ENCODE peak calls at places on chromosomes 12 and 14, in nine cellular contexts. G, N, E, A, D, U, M, B and T are unnamed samples.

GRCh38 chr12:123270380-123271181 is 1.1 kb downstream of the CDK2AP1 start:
- DNase-seq in G (peak), N (no peak), E (no peak), A (peak), D (no peak), U (peak), M (no peak), B (peak), T (no peak)

GRCh38 chr14:26402126-26402525 is 195.7 kb downstream of the NOVA1 start:
- DNase-seq in G (no peak), N (no peak), E (no peak), A (no peak), D (no peak), U (no peak), M (no peak), B (no peak), T (no peak)

GRCh38 chr14:20630340-20631022 is 11.0 kb downstream of the OR6S1 start:
- DNase-seq in G (no peak), N (peak), E (peak), A (peak), D (peak), U (peak), M (no peak), B (peak), T (peak)

GRCh38 chr12:30959110-30959710 is 32.7 kb downstream of the TSPAN11 start:
- DNase-seq in G (no peak), N (no peak), E (no peak), A (no peak), D (no peak), U (no peak), M (no peak), B (no peak), T (no peak)

GRCh38 chr14:97517566-97518234 is 720.5 kb downstream of the VRK1 start:
- DNase-seq in G (no peak), N (no peak), E (no peak), A (no peak), D (no peak), U (no peak), M (no peak), B (no peak), T (no peak)

GRCh38 chr14:63717704-63718103 is 10.2 kb downstream of the SGPP1 start:
- DNase-seq in G (no peak), N (peak), E (peak), A (no peak), D (peak), U (peak), M (no peak), B (peak), T (peak)

GRCh38 chr12:104573-105081 is 38.1 kb downstream of the IQSEC3 start:
- DNase-seq in G (no peak), N (no peak), E (no peak), A (no peak), D (no peak), U (no peak), M (no peak), B (no peak), T (no peak)

GRCh38 chr14:99996951-99997571 is 68.2 kb upstream of the EVL start:
- DNase-seq in G (no peak), N (no peak), E (no peak), A (no peak), D (peak), U (no peak), M (no peak), B (no peak), T (no peak)

GRCh38 chr14:89304972-89305703 is 111.9 kb downstream of the FOXN3 start:
- DNase-seq in G (no peak), N (no peak), E (peak), A (peak), D (peak), U (peak), M (no peak), B (peak), T (peak)

GRCh38 chr14:94122438-94122837 is 7.0 kb downstream of the IFI27L2 start:
- DNase-seq in G (no peak), N (no peak), E (no peak), A (no peak), D (no peak), U (no peak), M (no peak), B (no peak), T (no peak)

GRCh38 chr12:45401008-45401407 is 185.1 kb downstream of the ANO6 start:
- DNase-seq in G (no peak), N (no peak), E (no peak), A (no peak), D (no peak), U (no peak), M (no peak), B (no peak), T (no peak)

GRCh38 chr14:89625208-89625987 is 208.4 kb upstream of the FOXN3 start:
- DNase-seq in G (no peak), N (no peak), E (no peak), A (no peak), D (no peak), U (peak), M (no peak), B (peak), T (no peak)

GRCh38 chr14:33938131-33938949 is 12.5 kb downstream of the EGLN3 start:
- DNase-seq in G (peak), N (peak), E (no peak), A (no peak), D (peak), U (peak), M (no peak), B (peak), T (peak)

GRCh38 chr14:56195727-56196126 is 77.5 kb downstream of the PELI2 start:
- DNase-seq in G (no peak), N (no peak), E (peak), A (no peak), D (peak), U (no peak), M (no peak), B (no peak), T (peak)

GRCh38 chr12:117507547-117507946 is 146.1 kb upstream of the NOS1 start:
- DNase-seq in G (no peak), N (no peak), E (no peak), A (no peak), D (peak), U (no peak), M (no peak), B (no peak), T (no peak)

GRCh38 chr12:122028601-122029560 is 7.2 kb downstream of the BCL7A start:
- DNase-seq in G (no peak), N (no peak), E (no peak), A (no peak), D (no peak), U (no peak), M (no peak), B (no peak), T (no peak)

GRCh38 chr12:69331846-69332684 is 16.1 kb upstream of the LYZ start:
- DNase-seq in G (no peak), N (no peak), E (no peak), A (no peak), D (no peak), U (no peak), M (no peak), B (no peak), T (no peak)
- H3K4me3 ChIP-seq in G (peak), N (no peak), E (no peak), A (no peak), D (no peak), U (no peak), M (peak), B (no peak), T (no peak)

DNA sequence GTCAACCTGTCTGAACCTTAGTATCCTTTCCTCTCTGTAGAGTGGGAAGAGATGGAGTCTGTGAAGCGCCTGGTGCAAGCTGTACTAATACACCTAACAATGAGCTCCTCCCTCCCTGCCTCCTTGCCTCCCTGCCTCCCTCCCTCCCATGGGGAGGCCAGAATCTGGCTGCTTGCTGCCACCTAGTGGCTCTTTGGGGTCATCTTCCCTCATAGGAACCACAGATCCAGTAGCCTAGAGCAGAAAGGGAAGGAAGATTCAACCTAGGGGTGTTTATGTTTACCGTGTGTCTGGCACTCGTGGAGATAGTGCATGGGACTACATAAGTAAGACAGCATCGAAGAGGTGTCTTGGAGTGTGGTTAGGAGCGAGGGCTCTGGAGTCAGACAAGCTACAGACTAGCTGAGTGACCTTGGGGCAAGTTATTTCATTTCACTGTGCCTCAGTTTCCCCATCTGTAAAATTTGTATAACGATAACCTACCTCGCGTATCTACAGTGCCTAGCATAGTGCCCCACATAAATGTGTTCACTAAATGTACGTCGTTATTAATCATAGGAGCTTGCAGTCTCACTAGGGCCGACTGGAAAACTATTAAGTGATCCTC is 35.5 kb upstream of the TSPAN9 start:
- DNase-seq in G (peak), N (peak), E (peak), A (peak), D (peak), U (peak), M (no peak), B (peak), T (peak)
- TF ChIP-seq CTCF in G (peak), N (peak), E (peak), A (peak), D (peak), U (peak), M (peak), B (peak), T (peak)

DNA sequence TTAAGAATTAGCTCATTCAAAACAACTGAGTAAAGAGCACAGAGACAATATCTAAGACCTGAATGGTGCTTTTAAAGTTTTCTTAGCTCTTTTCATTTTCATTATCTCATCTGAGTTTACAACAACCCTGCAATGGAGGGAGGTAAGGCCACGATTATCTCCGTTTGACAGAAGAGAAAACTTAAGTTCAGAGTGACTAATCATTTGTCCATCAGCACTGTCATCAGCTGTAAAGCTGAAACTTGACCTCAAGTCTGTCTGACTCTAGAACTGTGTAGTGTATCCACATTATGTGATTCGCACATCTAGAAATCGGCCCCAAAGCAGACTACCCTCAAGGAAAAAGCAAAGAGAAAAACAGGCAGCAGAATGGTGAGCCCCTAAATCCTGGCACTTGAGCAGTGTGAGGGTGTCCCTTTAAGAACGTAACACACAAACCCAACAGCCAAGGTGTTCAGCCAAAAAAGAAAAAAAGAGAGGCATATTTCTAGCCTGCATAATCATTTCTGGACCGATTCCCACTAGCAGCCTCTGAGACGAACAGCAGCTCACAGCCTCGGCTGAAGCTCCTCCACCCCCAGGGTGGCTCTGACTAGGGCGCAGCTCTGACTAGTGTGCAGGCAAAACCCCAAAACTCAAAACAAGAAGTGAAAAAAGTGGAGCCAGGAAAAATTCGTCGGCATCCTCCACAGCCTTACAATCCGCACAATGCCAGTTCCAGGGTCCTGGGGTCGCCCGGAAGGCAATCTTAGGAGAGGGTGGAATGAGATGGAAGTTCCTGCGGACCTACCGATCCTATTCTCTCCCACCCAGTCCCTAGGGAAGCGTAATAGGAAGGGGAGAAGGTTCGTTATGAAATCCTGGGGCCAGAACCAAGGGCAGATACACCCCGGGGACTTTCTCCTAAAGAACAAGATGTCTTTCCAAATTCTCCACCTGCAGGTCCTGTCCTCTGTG is 1.5 kb downstream of the STXBP6 start:
- DNase-seq in G (no peak), N (no peak), E (no peak), A (no peak), D (peak), U (peak), M (no peak), B (peak), T (peak)
- H3K4me3 ChIP-seq in G (peak), N (no peak), E (no peak), A (no peak), D (no peak), U (peak), M (peak), B (peak), T (peak)

GRCh38 chr12:4307593-4308333 is 13.2 kb upstream of the TIGAR start:
- DNase-seq in G (peak), N (peak), E (no peak), A (peak), D (peak), U (peak), M (no peak), B (peak), T (peak)
- TF ChIP-seq CTCF in G (peak), N (peak), E (peak), A (peak), D (peak), U (peak), M (peak), B (peak), T (peak)

GRCh38 chr12:50241178-50241577 is 42.1 kb downstream of the LIMA1 start:
- DNase-seq in G (no peak), N (no peak), E (no peak), A (no peak), D (peak), U (no peak), M (no peak), B (no peak), T (no peak)

GRCh38 chr12:50243507-50243906 is 39.8 kb downstream of the LIMA1 start:
- DNase-seq in G (no peak), N (no peak), E (no peak), A (no peak), D (no peak), U (no peak), M (no peak), B (no peak), T (no peak)

GRCh38 chr12:50240792-50241114 is 42.6 kb downstream of the LIMA1 start:
- DNase-seq in G (no peak), N (no peak), E (no peak), A (no peak), D (no peak), U (peak), M (no peak), B (peak), T (no peak)

GRCh38 chr12:50240096-50240791 is 43.1 kb downstream of the LIMA1 start:
- DNase-seq in G (no peak), N (no peak), E (no peak), A (no peak), D (no peak), U (no peak), M (no peak), B (no peak), T (no peak)

DNA sequence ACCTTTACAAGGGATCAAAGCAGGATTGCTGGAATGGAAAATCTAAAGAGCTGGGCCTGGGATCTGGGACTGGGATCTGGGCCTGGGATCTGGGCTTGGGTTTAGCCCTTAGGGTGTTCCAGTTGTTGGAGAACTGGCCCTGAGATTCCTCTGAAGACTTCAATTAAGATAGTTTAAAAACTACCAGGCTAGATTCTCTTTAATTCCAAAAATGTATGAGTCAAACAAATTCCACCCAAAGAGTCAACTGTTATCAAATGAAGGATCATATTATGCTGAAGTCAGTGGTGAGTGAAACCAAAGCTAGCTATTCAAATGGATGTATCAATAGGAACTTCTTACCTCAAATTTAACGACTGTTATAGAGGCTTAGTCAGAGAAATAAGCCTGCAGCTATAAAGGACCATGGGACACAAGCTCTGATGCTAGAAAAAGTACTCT is 40.5 kb downstream of the LIMA1 start:
- DNase-seq in G (no peak), N (no peak), E (no peak), A (no peak), D (peak), U (peak), M (no peak), B (peak), T (peak)
- H3K4me3 ChIP-seq in G (no peak), N (no peak), E (no peak), A (no peak), D (peak), U (no peak), M (no peak), B (no peak), T (no peak)

DNA sequence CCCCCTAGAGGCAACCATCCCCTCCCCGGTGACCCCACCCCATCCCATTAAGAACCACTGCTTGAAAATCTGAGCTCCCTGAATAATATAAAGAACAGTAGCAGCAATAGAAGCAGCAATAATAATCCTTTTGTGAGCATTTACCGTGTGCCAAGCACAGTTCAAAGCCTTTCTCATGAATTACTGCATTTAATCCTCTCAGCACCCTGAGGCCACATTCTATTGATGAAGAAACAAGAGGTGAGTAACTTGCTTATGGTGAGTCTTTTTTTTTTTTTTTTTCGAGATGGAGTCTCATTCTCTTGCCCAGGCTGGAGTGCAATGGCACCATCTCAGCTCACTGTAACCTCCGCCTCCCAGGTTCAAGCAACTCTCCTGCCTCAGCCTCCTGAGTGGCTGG is 65.0 kb downstream of the KCNK10 start:
- DNase-seq in G (no peak), N (no peak), E (no peak), A (no peak), D (no peak), U (no peak), M (no peak), B (no peak), T (no peak)
- TF ChIP-seq CTCF in G (no peak), N (no peak), E (no peak), A (no peak), D (no peak), U (no peak), M (no peak), B (no peak), T (no peak)

GRCh38 chr14:72401632-72402428 is 469.6 kb downstream of the RGS6 start:
- DNase-seq in G (no peak), N (no peak), E (no peak), A (peak), D (peak), U (no peak), M (no peak), B (no peak), T (no peak)

GRCh38 chr14:72402429-72402772 is 470.2 kb downstream of the RGS6 start:
- DNase-seq in G (no peak), N (no peak), E (no peak), A (no peak), D (no peak), U (no peak), M (no peak), B (no peak), T (no peak)

GRCh38 chr14:72409047-72409446 is 476.8 kb downstream of the RGS6 start:
- DNase-seq in G (no peak), N (no peak), E (no peak), A (no peak), D (no peak), U (no peak), M (no peak), B (no peak), T (no peak)

GRCh38 chr14:72404998-72405397 is 472.8 kb downstream of the RGS6 start:
- DNase-seq in G (no peak), N (no peak), E (no peak), A (no peak), D (no peak), U (no peak), M (no peak), B (no peak), T (no peak)

DNA sequence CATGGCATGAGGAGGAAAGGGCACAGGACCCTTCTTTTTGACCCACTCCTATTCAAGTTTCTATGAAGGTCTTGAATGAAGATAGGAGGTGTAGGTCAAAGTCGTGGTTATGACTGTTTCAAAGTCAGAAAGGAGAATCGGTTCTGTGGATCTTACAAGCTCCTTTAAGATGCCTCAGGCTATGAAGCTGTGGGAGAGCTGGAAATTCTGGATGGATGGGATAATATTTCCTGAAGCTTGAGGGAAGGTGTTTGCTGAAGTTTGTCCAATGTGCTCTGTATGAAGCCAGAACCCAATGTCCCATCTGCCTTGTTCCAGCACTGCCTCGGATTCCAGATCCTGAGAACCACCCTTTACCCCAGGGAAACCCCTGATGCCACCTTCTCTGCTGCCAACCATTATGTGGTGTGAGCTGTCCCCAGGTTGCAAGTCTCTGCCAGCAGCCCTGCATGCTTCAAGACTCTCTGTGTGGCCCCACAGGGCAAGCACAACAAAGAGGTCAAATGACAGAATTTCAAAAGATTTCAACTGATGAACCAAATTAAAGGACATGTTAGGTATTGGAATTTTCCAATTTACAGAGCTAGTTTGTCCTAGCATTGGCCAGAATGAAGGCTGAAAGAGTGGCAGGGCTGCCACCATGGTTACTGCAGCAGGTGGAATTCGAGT is 472.0 kb downstream of the RGS6 start:
- DNase-seq in G (no peak), N (no peak), E (no peak), A (no peak), D (peak), U (no peak), M (no peak), B (no peak), T (no peak)
- H3K4me3 ChIP-seq in G (no peak), N (no peak), E (no peak), A (no peak), D (no peak), U (no peak), M (no peak), B (no peak), T (no peak)

GRCh38 chr12:47736877-47737676 is 11.8 kb upstream of the ENDOU start:
- DNase-seq in G (no peak), N (no peak), E (no peak), A (no peak), D (no peak), U (peak), M (peak), B (peak), T (peak)
- TF ChIP-seq CTCF in G (no peak), N (no peak), E (no peak), A (no peak), D (no peak), U (no peak), M (no peak), B (no peak), T (no peak)

GRCh38 chr12:120110550-120111501 is 5.7 kb downstream of the RAB35 start:
- DNase-seq in G (no peak), N (no peak), E (no peak), A (no peak), D (no peak), U (no peak), M (no peak), B (no peak), T (no peak)
- H3K4me3 ChIP-seq in G (no peak), N (no peak), E (no peak), A (no peak), D (no peak), U (no peak), M (no peak), B (no peak), T (no peak)